ENCODE peak calls at places on chromosome 17, in eight cellular contexts. One of them, this sample, is unnamed.
A peak's percentile ranks its signal among the peaks of the same experiment; 100 is the strongest.

GRCh38 chr17:8109669-8110455 is 8.5 kb downstream of the ALOXE3 start:
- DNase-seq in foreskin fibroblast: peak; percentile 52
- DNase-seq in dorsolateral prefrontal cortex: no peak
- DNase-seq in cardiac fibroblast: peak; percentile 35
- DNase-seq in CD8-positive, alpha-beta memory T cell: peak; percentile 82
- DNase-seq in coronary artery: no peak
- DNase-seq in A549: peak; percentile 75
- DNase-seq in uterus: peak; percentile 52
- DNase-seq in this sample: peak; percentile 61

GRCh38 chr17:39194089-39194984 is 3.1 kb downstream of the CACNB1 start:
- DNase-seq in coronary artery: peak; percentile 90
- DNase-seq in uterus: peak; percentile 65
- DNase-seq in dorsolateral prefrontal cortex: peak; percentile 85
- DNase-seq in CD8-positive, alpha-beta memory T cell: no peak
- DNase-seq in cardiac fibroblast: peak; percentile 67
- DNase-seq in A549: peak; percentile 84
- DNase-seq in foreskin fibroblast: peak; percentile 85
- DNase-seq in this sample: peak; percentile 59

GRCh38 chr17:28712037-28712704 is 483 bp upstream of the PROCA1 start:
- DNase-seq in A549: no peak
- DNase-seq in CD8-positive, alpha-beta memory T cell: peak; percentile 37
- DNase-seq in uterus: peak; percentile 52
- DNase-seq in foreskin fibroblast: peak; percentile 55
- DNase-seq in coronary artery: no peak
- DNase-seq in dorsolateral prefrontal cortex: no peak
- DNase-seq in cardiac fibroblast: peak; percentile 31
- DNase-seq in this sample: no peak

GRCh38 chr17:49600949-49601348 is 25.3 kb downstream of the NXPH3 start:
- DNase-seq in uterus: no peak
- DNase-seq in A549: no peak
- DNase-seq in dorsolateral prefrontal cortex: no peak
- DNase-seq in cardiac fibroblast: no peak
- DNase-seq in foreskin fibroblast: no peak
- DNase-seq in CD8-positive, alpha-beta memory T cell: no peak
- DNase-seq in coronary artery: no peak
- DNase-seq in this sample: no peak

GRCh38 chr17:49783051-49783715 is 5.3 kb upstream of the KAT7 start:
- DNase-seq in cardiac fibroblast: no peak
- DNase-seq in coronary artery: no peak
- DNase-seq in uterus: peak; percentile 49
- DNase-seq in A549: no peak
- DNase-seq in CD8-positive, alpha-beta memory T cell: no peak
- DNase-seq in dorsolateral prefrontal cortex: no peak
- DNase-seq in foreskin fibroblast: no peak
- DNase-seq in this sample: no peak

GRCh38 chr17:12107905-12108304 is 87.2 kb downstream of the MAP2K4 start:
- DNase-seq in uterus: no peak
- DNase-seq in cardiac fibroblast: no peak
- DNase-seq in CD8-positive, alpha-beta memory T cell: no peak
- DNase-seq in A549: no peak
- DNase-seq in dorsolateral prefrontal cortex: no peak
- DNase-seq in coronary artery: no peak
- DNase-seq in foreskin fibroblast: peak; percentile 23
- DNase-seq in this sample: no peak

GRCh38 chr17:21286066-21286770 is 1.7 kb downstream of the MAP2K3 start:
- DNase-seq in CD8-positive, alpha-beta memory T cell: no peak
- DNase-seq in cardiac fibroblast: peak; percentile 99
- DNase-seq in coronary artery: peak; percentile 98
- DNase-seq in uterus: peak; percentile 88
- DNase-seq in A549: peak; percentile 95
- DNase-seq in dorsolateral prefrontal cortex: no peak
- DNase-seq in foreskin fibroblast: peak; percentile 99
- DNase-seq in this sample: peak; percentile 82

GRCh38 chr17:7969434-7969833 is 33.0 kb upstream of the GUCY2D start:
- DNase-seq in uterus: no peak
- DNase-seq in A549: no peak
- DNase-seq in dorsolateral prefrontal cortex: no peak
- DNase-seq in coronary artery: no peak
- DNase-seq in cardiac fibroblast: peak; percentile 52
- DNase-seq in CD8-positive, alpha-beta memory T cell: no peak
- DNase-seq in foreskin fibroblast: peak; percentile 16
- DNase-seq in this sample: no peak

GRCh38 chr17:76262732-76263344 is 2.3 kb upstream of the UBALD2 start:
- DNase-seq in A549: no peak
- DNase-seq in foreskin fibroblast: no peak
- DNase-seq in coronary artery: no peak
- DNase-seq in CD8-positive, alpha-beta memory T cell: peak; percentile 29
- DNase-seq in uterus: no peak
- DNase-seq in dorsolateral prefrontal cortex: no peak
- DNase-seq in cardiac fibroblast: no peak
- DNase-seq in this sample: peak; percentile 70

GRCh38 chr17:12964840-12965239 is 53.0 kb downstream of the ELAC2 start:
- DNase-seq in cardiac fibroblast: no peak
- DNase-seq in foreskin fibroblast: no peak
- DNase-seq in CD8-positive, alpha-beta memory T cell: no peak
- DNase-seq in uterus: no peak
- DNase-seq in coronary artery: no peak
- DNase-seq in dorsolateral prefrontal cortex: no peak
- DNase-seq in A549: no peak
- DNase-seq in this sample: no peak

GRCh38 chr17:44906010-44906646 is 6.9 kb upstream of the EFTUD2 start:
- DNase-seq in foreskin fibroblast: peak; percentile 95
- DNase-seq in uterus: no peak
- DNase-seq in cardiac fibroblast: peak; percentile 89
- DNase-seq in dorsolateral prefrontal cortex: no peak
- DNase-seq in CD8-positive, alpha-beta memory T cell: no peak
- DNase-seq in A549: peak; percentile 74
- DNase-seq in coronary artery: no peak
- DNase-seq in this sample: no peak

GRCh38 chr17:73899839-73900238 is 255.6 kb upstream of the SDK2 start:
- DNase-seq in coronary artery: no peak
- DNase-seq in uterus: no peak
- DNase-seq in CD8-positive, alpha-beta memory T cell: no peak
- DNase-seq in A549: no peak
- DNase-seq in foreskin fibroblast: no peak
- DNase-seq in dorsolateral prefrontal cortex: no peak
- DNase-seq in cardiac fibroblast: no peak
- DNase-seq in this sample: no peak

GRCh38 chr17:73900516-73900915 is 256.3 kb upstream of the SDK2 start:
- DNase-seq in dorsolateral prefrontal cortex: no peak
- DNase-seq in foreskin fibroblast: no peak
- DNase-seq in uterus: no peak
- DNase-seq in cardiac fibroblast: no peak
- DNase-seq in coronary artery: no peak
- DNase-seq in A549: no peak
- DNase-seq in CD8-positive, alpha-beta memory T cell: no peak
- DNase-seq in this sample: no peak

GRCh38 chr17:73901249-73901648 is 257.0 kb upstream of the SDK2 start:
- DNase-seq in dorsolateral prefrontal cortex: no peak
- DNase-seq in cardiac fibroblast: no peak
- DNase-seq in CD8-positive, alpha-beta memory T cell: no peak
- DNase-seq in coronary artery: no peak
- DNase-seq in foreskin fibroblast: no peak
- DNase-seq in A549: no peak
- DNase-seq in uterus: no peak
- DNase-seq in this sample: no peak

GRCh38 chr17:73901661-73902415 is 257.6 kb upstream of the SDK2 start:
- DNase-seq in uterus: no peak
- DNase-seq in cardiac fibroblast: no peak
- DNase-seq in foreskin fibroblast: no peak
- DNase-seq in coronary artery: peak; percentile 66
- DNase-seq in CD8-positive, alpha-beta memory T cell: no peak
- DNase-seq in A549: no peak
- DNase-seq in dorsolateral prefrontal cortex: no peak
- DNase-seq in this sample: peak; percentile 40

DNA sequence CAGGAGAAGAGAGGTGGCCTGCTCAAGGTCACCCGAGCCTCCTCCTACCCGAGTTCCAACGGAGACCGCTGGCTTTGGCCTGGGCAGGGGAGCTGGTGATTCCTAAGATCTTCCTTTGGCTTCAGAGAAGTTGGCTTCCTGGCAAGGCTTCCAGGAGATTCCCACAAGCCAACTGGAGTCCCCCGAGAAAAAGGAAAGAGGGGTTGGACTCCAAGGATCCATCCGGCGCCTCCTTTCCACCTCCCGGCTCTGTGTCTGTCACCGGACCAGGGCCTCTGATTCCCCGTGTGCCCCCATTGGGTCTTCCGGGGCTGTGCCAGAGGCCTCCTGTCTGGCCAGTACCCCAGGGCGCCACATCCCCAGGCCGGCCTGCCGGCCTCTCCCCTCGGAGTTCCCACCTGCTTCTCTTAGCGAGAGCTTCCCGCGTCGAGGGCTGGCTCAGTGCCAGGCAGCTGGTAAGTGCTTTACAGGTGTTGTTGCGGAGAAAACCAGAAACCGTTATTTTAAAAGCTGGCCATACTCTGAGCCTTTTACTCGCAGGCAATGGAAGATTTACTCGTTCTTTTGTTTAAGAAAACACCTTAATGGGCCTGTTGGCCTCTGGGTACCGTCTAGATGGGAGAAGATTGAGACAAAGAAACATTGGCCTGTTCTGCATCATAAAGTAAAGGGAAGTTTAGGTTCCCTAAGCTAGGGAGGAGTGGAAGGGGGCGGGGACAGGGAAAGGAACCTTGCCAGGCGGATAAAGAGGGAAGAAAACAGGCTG is 258.4 kb upstream of the SDK2 start:
- DNase-seq in dorsolateral prefrontal cortex: no peak
- DNase-seq in A549: no peak
- DNase-seq in CD8-positive, alpha-beta memory T cell: peak; percentile 1
- DNase-seq in uterus: no peak
- DNase-seq in cardiac fibroblast: no peak
- DNase-seq in coronary artery: no peak
- DNase-seq in foreskin fibroblast: no peak
- DNase-seq in this sample: no peak
- H3K4me3 ChIP-seq in dorsolateral prefrontal cortex: peak overlapping the region; percentile 42
- H3K4me3 ChIP-seq in A549: no peak overlapping the region
- H3K4me3 ChIP-seq in CD8-positive, alpha-beta memory T cell: no peak overlapping the region
- H3K4me3 ChIP-seq in uterus: no peak overlapping the region
- H3K4me3 ChIP-seq in cardiac fibroblast: no peak overlapping the region
- H3K4me3 ChIP-seq in coronary artery: peak overlapping the region; percentile 56
- H3K4me3 ChIP-seq in foreskin fibroblast: no peak overlapping the region
- H3K4me3 ChIP-seq in this sample: no peak overlapping the region

GRCh38 chr17:2213291-2213960 is 90.2 kb downstream of the SMG6 start:
- DNase-seq in cardiac fibroblast: peak; percentile 72
- DNase-seq in CD8-positive, alpha-beta memory T cell: no peak
- DNase-seq in coronary artery: no peak
- DNase-seq in foreskin fibroblast: peak; percentile 76
- DNase-seq in uterus: no peak
- DNase-seq in dorsolateral prefrontal cortex: peak; percentile 52
- DNase-seq in A549: no peak
- DNase-seq in this sample: no peak
- H3K4me3 ChIP-seq in cardiac fibroblast: peak overlapping the region; percentile 36
- H3K4me3 ChIP-seq in CD8-positive, alpha-beta memory T cell: no peak overlapping the region
- H3K4me3 ChIP-seq in coronary artery: no peak overlapping the region
- H3K4me3 ChIP-seq in foreskin fibroblast: peak overlapping the region; percentile 32
- H3K4me3 ChIP-seq in uterus: no peak overlapping the region
- H3K4me3 ChIP-seq in dorsolateral prefrontal cortex: no peak overlapping the region
- H3K4me3 ChIP-seq in A549: no peak overlapping the region
- H3K4me3 ChIP-seq in this sample: no peak overlapping the region

GRCh38 chr17:16944334-16945140 is 27.4 kb downstream of the TNFRSF13B start:
- DNase-seq in foreskin fibroblast: no peak
- DNase-seq in dorsolateral prefrontal cortex: no peak
- DNase-seq in coronary artery: peak; percentile 54
- DNase-seq in uterus: no peak
- DNase-seq in cardiac fibroblast: no peak
- DNase-seq in CD8-positive, alpha-beta memory T cell: no peak
- DNase-seq in A549: no peak
- DNase-seq in this sample: no peak

GRCh38 chr17:16945141-16945493 is 26.8 kb downstream of the TNFRSF13B start:
- DNase-seq in CD8-positive, alpha-beta memory T cell: no peak
- DNase-seq in A549: no peak
- DNase-seq in uterus: no peak
- DNase-seq in cardiac fibroblast: no peak
- DNase-seq in coronary artery: peak; percentile 53
- DNase-seq in foreskin fibroblast: no peak
- DNase-seq in dorsolateral prefrontal cortex: no peak
- DNase-seq in this sample: no peak

GRCh38 chr17:16943541-16944333 is 28.2 kb downstream of the TNFRSF13B start:
- DNase-seq in A549: no peak
- DNase-seq in uterus: no peak
- DNase-seq in coronary artery: peak; percentile 68
- DNase-seq in dorsolateral prefrontal cortex: no peak
- DNase-seq in CD8-positive, alpha-beta memory T cell: no peak
- DNase-seq in foreskin fibroblast: no peak
- DNase-seq in cardiac fibroblast: no peak
- DNase-seq in this sample: no peak

GRCh38 chr17:16947470-16947869 is 24.4 kb downstream of the TNFRSF13B start:
- DNase-seq in cardiac fibroblast: no peak
- DNase-seq in CD8-positive, alpha-beta memory T cell: no peak
- DNase-seq in foreskin fibroblast: no peak
- DNase-seq in uterus: no peak
- DNase-seq in A549: no peak
- DNase-seq in coronary artery: no peak
- DNase-seq in dorsolateral prefrontal cortex: no peak
- DNase-seq in this sample: no peak

DNA sequence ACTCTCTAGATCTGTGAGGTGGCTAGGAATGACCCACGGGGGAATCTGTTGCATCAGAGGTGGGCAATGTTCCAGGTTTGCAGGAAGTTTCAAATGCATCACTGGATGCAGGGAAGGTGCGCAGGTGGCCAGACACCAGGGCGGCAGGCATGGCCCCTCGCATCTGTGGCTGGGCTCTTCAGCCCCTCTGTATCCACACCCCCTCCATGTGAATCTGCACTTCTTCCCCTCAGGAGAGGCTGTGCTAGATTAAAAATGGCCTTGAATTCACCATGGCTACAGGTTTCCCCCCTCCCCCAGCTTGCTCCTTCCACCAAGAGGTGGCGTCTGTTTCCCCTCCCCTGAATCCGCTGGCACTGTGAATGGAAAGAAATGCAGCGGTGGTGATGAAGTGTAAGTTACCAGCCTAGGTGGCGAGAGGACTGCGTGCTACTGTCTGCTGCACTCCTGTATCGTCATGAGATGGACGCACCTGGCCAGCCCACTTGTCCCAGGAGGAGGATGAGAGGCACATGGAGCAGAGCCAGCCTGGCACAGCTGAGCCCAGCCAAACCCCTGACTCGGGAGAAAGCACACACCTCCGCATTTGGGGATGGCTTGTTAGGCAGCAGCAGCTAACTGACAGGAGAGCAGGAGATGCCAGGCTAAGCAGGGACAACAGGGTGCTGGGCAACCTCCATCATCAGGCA is 26.3 kb downstream of the TNFRSF13B start:
- DNase-seq in A549: no peak
- DNase-seq in foreskin fibroblast: no peak
- DNase-seq in cardiac fibroblast: no peak
- DNase-seq in uterus: no peak
- DNase-seq in coronary artery: no peak
- DNase-seq in dorsolateral prefrontal cortex: no peak
- DNase-seq in CD8-positive, alpha-beta memory T cell: no peak
- DNase-seq in this sample: no peak
- H3K4me3 ChIP-seq in A549: no peak overlapping the region
- H3K4me3 ChIP-seq in foreskin fibroblast: no peak overlapping the region
- H3K4me3 ChIP-seq in cardiac fibroblast: no peak overlapping the region
- H3K4me3 ChIP-seq in uterus: no peak overlapping the region
- H3K4me3 ChIP-seq in coronary artery: no peak overlapping the region
- H3K4me3 ChIP-seq in dorsolateral prefrontal cortex: no peak overlapping the region
- H3K4me3 ChIP-seq in CD8-positive, alpha-beta memory T cell: no peak overlapping the region
- H3K4me3 ChIP-seq in this sample: no peak overlapping the region

DNA sequence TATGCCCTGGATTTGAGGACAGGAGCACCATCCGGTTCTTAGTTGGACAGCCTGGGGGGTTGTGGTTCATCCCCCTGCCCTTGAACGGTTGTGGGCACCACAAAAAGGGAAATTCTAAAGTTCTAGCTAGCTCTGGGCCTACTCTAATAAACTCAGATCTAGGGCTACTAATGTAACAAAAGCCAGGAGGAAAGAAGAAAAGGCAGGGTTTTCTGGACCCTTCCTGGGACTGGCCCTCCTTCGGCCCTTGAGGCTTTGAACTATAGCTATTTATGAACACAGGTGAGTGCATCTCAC is 15.1 kb downstream of the ETV4 start:
- DNase-seq in coronary artery: no peak
- DNase-seq in dorsolateral prefrontal cortex: no peak
- DNase-seq in cardiac fibroblast: no peak
- DNase-seq in foreskin fibroblast: no peak
- DNase-seq in CD8-positive, alpha-beta memory T cell: no peak
- DNase-seq in A549: no peak
- DNase-seq in uterus: no peak
- DNase-seq in this sample: no peak
- H3K4me3 ChIP-seq in coronary artery: peak overlapping the region; percentile 58
- H3K4me3 ChIP-seq in dorsolateral prefrontal cortex: no peak overlapping the region
- H3K4me3 ChIP-seq in cardiac fibroblast: no peak overlapping the region
- H3K4me3 ChIP-seq in foreskin fibroblast: no peak overlapping the region
- H3K4me3 ChIP-seq in CD8-positive, alpha-beta memory T cell: no peak overlapping the region
- H3K4me3 ChIP-seq in A549: no peak overlapping the region
- H3K4me3 ChIP-seq in uterus: no peak overlapping the region
- H3K4me3 ChIP-seq in this sample: no peak overlapping the region

This sample was measured in Caco-2.